ENCODE peak calls at places on chromosomes 5 and 9, in five cellular contexts. D is effector memory CD8-positive, alpha-beta T cell; N is brain microvascular endothelial cell; O is GM23338; X is CD8-positive, alpha-beta memory T cell. A is an unnamed sample.

GRCh38 chr9:116323571-116323970 is 170.0 kb downstream of the PAPPA start:
- DNase-seq in D (no peak), X (no peak), O (no peak), N (no peak), A (no peak)

GRCh38 chr5:14008819-14009311 is 64.4 kb upstream of the DNAH5 start:
- DNase-seq in X (no peak), O (no peak), D (no peak), N (no peak), A (no peak)

GRCh38 chr5:150227606-150228273 is 37.9 kb downstream of the SLC6A7 start:
- DNase-seq in N (no peak), O (no peak), X (no peak), D (no peak), A (no peak)

GRCh38 chr9:86201474-86202337 is 57.8 kb downstream of the C9orf153 start:
- DNase-seq in O (no peak), X (no peak), N (no peak), D (no peak), A (no peak)

GRCh38 chr9:120486347-120486746 is 93.6 kb downstream of the CDK5RAP2 start:
- DNase-seq in N (no peak), O (no peak), X (no peak), D (no peak), A (no peak)

GRCh38 chr5:57598756-57599155 is 116.1 kb upstream of the ACTBL2 start:
- DNase-seq in X (no peak), D (no peak), N (peak), O (no peak), A (no peak)

GRCh38 chr5:138874771-138875628 is at the start of gene LRRTM2:
- DNase-seq in O (no peak), N (peak), X (no peak), D (no peak), A (no peak)

GRCh38 chr9:115694014-115694413 is 459.6 kb upstream of the PAPPA start:
- DNase-seq in D (no peak), N (peak), X (no peak), O (peak), A (no peak)

GRCh38 chr9:30732060-30732459 is 1652.4 kb upstream of the ACO1 start:
- DNase-seq in D (no peak), O (peak), N (no peak), X (no peak), A (no peak)

GRCh38 chr9:36995927-36996471 is 38.1 kb downstream of the PAX5 start:
- DNase-seq in N (peak), O (peak), D (peak), X (peak), A (peak)

GRCh38 chr9:93098236-93098946 is 2.4 kb downstream of the CARD19 start:
- DNase-seq in D (peak), X (peak), O (no peak), N (peak), A (peak)

GRCh38 chr5:149667084-149667826 is 62.9 kb upstream of the PPARGC1B start:
- DNase-seq in D (peak), O (peak), N (peak), X (no peak), A (no peak)

GRCh38 chr5:112757468-112758208 is 20.0 kb downstream of the APC start:
- DNase-seq in X (no peak), N (no peak), O (peak), D (no peak), A (no peak)

GRCh38 chr9:15295761-15296405 is 11.1 kb downstream of the TTC39B start:
- DNase-seq in O (no peak), D (no peak), X (no peak), N (peak), A (no peak)

GRCh38 chr5:80703291-80703690 is 48.5 kb upstream of the DHFR start:
- DNase-seq in O (no peak), N (no peak), X (no peak), D (no peak), A (no peak)

GRCh38 chr5:140882591-140882899 is 621 bp downstream of the PCDHA13 start:
- DNase-seq in D (no peak), O (peak), X (no peak), N (no peak), A (no peak)

GRCh38 chr9:114893622-114894021 is 36.8 kb downstream of the TNFSF8 start:
- DNase-seq in D (no peak), O (no peak), X (no peak), N (no peak), A (no peak)

GRCh38 chr5:172768573-172769323 is 2.2 kb downstream of the DUSP1 start:
- DNase-seq in N (peak), D (peak), O (no peak), X (peak), A (peak)

GRCh38 chr9:86854898-86855523 is 92.3 kb downstream of the GAS1 start:
- DNase-seq in O (peak), X (no peak), N (peak), D (no peak), A (no peak)

GRCh38 chr5:89090021-89090420 is 207.0 kb upstream of the MEF2C start:
- DNase-seq in O (no peak), D (no peak), X (no peak), N (no peak), A (no peak)

GRCh38 chr5:17743580-17744435 is 109.5 kb downstream of the TAF11L14 start:
- DNase-seq in N (peak), X (no peak), D (no peak), O (no peak), A (no peak)

GRCh38 chr9:614421-614820 is 227.1 kb upstream of the DMRT1 start:
- DNase-seq in X (no peak), D (no peak), N (no peak), O (no peak), A (no peak)

GRCh38 chr9:136241540-136241939 is 4.1 kb downstream of the QSOX2 start:
- DNase-seq in N (no peak), O (no peak), D (no peak), X (no peak), A (no peak)

GRCh38 chr5:81233080-81233634 is at the start of gene CKMT2:
- DNase-seq in D (no peak), X (no peak), O (peak), N (peak), A (no peak)

GRCh38 chr5:73796164-73797141 is 170.5 kb downstream of the ARHGEF28 start:
- DNase-seq in O (no peak), D (peak), N (peak), X (no peak), A (no peak)

GRCh38 chr9:74610523-74611061 is 113.5 kb downstream of the RORB start:
- DNase-seq in X (no peak), O (no peak), D (no peak), N (no peak), A (no peak)

GRCh38 chr5:139382781-139383180 is 316 bp downstream of the SLC23A1 start:
- DNase-seq in O (no peak), D (no peak), X (peak), N (no peak), A (no peak)

GRCh38 chr9:92711146-92711545 is 41.2 kb upstream of the IPPK start:
- DNase-seq in X (no peak), N (no peak), D (no peak), O (no peak), A (no peak)

GRCh38 chr9:36566813-36567217 is 5.9 kb upstream of the MELK start:
- DNase-seq in O (no peak), D (no peak), N (peak), X (no peak), A (no peak)

GRCh38 chr5:25020454-25020853 is 375.7 kb upstream of the CDH10 start:
- DNase-seq in N (no peak), D (no peak), O (peak), X (no peak), A (no peak)